ENCODE peak calls at places on chromosomes 4 and X, in seven cellular contexts. E is A549, G is uterus, H is upper lobe of left lung, F is IMR-90, A is tibial nerve, O is Peyer's patch. U is an unnamed sample.

GRCh38 chrX:100407147-100407783 is 2.8 kb downstream of the PCDH19 start:
- DNase-seq in E (no peak), G (no peak), H (no peak), F (no peak), A (no peak), O (no peak), U (no peak)

GRCh38 chr4:91914176-91914804 is 389.5 kb upstream of the GRID2 start:
- DNase-seq in E (no peak), G (no peak), H (no peak), F (no peak), A (no peak), O (no peak), U (no peak)

GRCh38 chr4:106095408-106095807 is 200.1 kb downstream of the NPNT start:
- DNase-seq in E (no peak), G (no peak), H (no peak), F (peak), A (no peak), O (no peak), U (no peak)

GRCh38 chrX:33339219-33339618 is 127.9 kb upstream of the DMD start:
- DNase-seq in E (no peak), G (no peak), H (no peak), F (peak), A (no peak), O (no peak), U (no peak)

GRCh38 chrX:17553451-17553850 is 178.5 kb downstream of the NHS start:
- DNase-seq in E (peak), G (no peak), H (no peak), F (peak), A (no peak), O (no peak), U (no peak)

GRCh38 chr4:41505161-41505653 is 32.8 kb upstream of the LIMCH1 start:
- DNase-seq in E (peak), G (no peak), H (no peak), F (no peak), A (no peak), O (no peak), U (no peak)

GRCh38 chr4:170109586-170110289 is 20.0 kb upstream of the AADAT start:
- DNase-seq in E (no peak), G (no peak), H (no peak), F (no peak), A (no peak), O (no peak), U (no peak)

GRCh38 chrX:150212672-150213480 is 150.2 kb upstream of the MAMLD1 start:
- DNase-seq in E (no peak), G (no peak), H (peak), F (peak), A (no peak), O (no peak), U (no peak)

GRCh38 chrX:119996600-119997524 is 53.3 kb upstream of the NKAP start:
- DNase-seq in E (no peak), G (no peak), H (no peak), F (no peak), A (no peak), O (no peak), U (no peak)

GRCh38 chrX:154727418-154728323 is 23.2 kb downstream of the GAB3 start:
- DNase-seq in E (no peak), G (peak), H (peak), F (peak), A (peak), O (no peak), U (no peak)

GRCh38 chr4:146261046-146261445 is 46.7 kb downstream of the REELD1 start:
- DNase-seq in E (no peak), G (no peak), H (no peak), F (no peak), A (no peak), O (no peak), U (no peak)

GRCh38 chrX:154655346-154655745 is 2.0 kb upstream of the CTAG2 start:
- DNase-seq in E (no peak), G (no peak), H (no peak), F (no peak), A (no peak), O (no peak), U (no peak)

GRCh38 chrX:121172703-121173102 is 125.3 kb downstream of the GLUD2 start:
- DNase-seq in E (no peak), G (no peak), H (no peak), F (no peak), A (no peak), O (no peak), U (no peak)

GRCh38 chrX:95383778-95384177 is 1300.9 kb upstream of the DIAPH2 start:
- DNase-seq in E (no peak), G (no peak), H (no peak), F (no peak), A (no peak), O (no peak), U (no peak)

GRCh38 chr4:146190393-146190910 is 14.9 kb downstream of the LSM6 start:
- DNase-seq in E (no peak), G (no peak), H (no peak), F (no peak), A (no peak), O (no peak), U (no peak)

GRCh38 chr4:16082424-16083216 is 1.2 kb downstream of the PROM1 start:
- DNase-seq in E (no peak), G (no peak), H (no peak), F (no peak), A (no peak), O (peak), U (no peak)

GRCh38 chrX:96721398-96721797 is 36.8 kb downstream of the DIAPH2 start:
- DNase-seq in E (no peak), G (no peak), H (no peak), F (peak), A (no peak), O (no peak), U (no peak)

GRCh38 chr4:7045961-7046921 is 3.1 kb downstream of the TADA2B start:
- DNase-seq in E (no peak), G (no peak), H (no peak), F (no peak), A (no peak), O (no peak), U (no peak)

GRCh38 chrX:130296743-130297142 is 28.0 kb upstream of the ZNF280C start:
- DNase-seq in E (no peak), G (no peak), H (no peak), F (peak), A (no peak), O (no peak), U (no peak)

GRCh38 chr4:186633844-186634243 is 78.5 kb upstream of the MTNR1A start:
- DNase-seq in E (no peak), G (no peak), H (no peak), F (no peak), A (no peak), O (no peak), U (no peak)

GRCh38 chrX:22325091-22325490 is 52.4 kb downstream of the CBLL2 start:
- DNase-seq in E (no peak), G (no peak), H (no peak), F (peak), A (no peak), O (no peak), U (no peak)

GRCh38 chrX:2446815-2447214 is 54.0 kb downstream of the DHRSX start:
- DNase-seq in E (no peak), G (no peak), H (no peak), F (no peak), A (no peak), O (no peak), U (no peak)

GRCh38 chrX:17547658-17548057 is 172.7 kb downstream of the NHS start:
- DNase-seq in E (peak), G (peak), H (peak), F (peak), A (no peak), O (peak), U (peak)

GRCh38 chrX:119605398-119605738 is 856 bp downstream of the NKRF start:
- DNase-seq in E (peak), G (peak), H (peak), F (no peak), A (peak), O (no peak), U (peak)

GRCh38 chr4:98284640-98285046 is 23.5 kb downstream of the RAP1GDS1 start:
- DNase-seq in E (peak), G (no peak), H (no peak), F (peak), A (no peak), O (no peak), U (no peak)

GRCh38 chr4:3786196-3786869 is 20.1 kb downstream of the ADRA2C start:
- DNase-seq in E (peak), G (no peak), H (no peak), F (no peak), A (no peak), O (peak), U (no peak)

GRCh38 chr4:55444822-55445221 is 49.1 kb downstream of the TMEM165 start:
- DNase-seq in E (peak), G (no peak), H (peak), F (peak), A (no peak), O (no peak), U (peak)

GRCh38 chr4:13783800-13784411 is 156.4 kb upstream of the BOD1L1 start:
- DNase-seq in E (no peak), G (no peak), H (no peak), F (no peak), A (no peak), O (no peak), U (no peak)

GRCh38 chr4:119646347-119647071 is 17.9 kb upstream of the PDE5A start:
- DNase-seq in E (no peak), G (no peak), H (no peak), F (peak), A (no peak), O (no peak), U (no peak)

GRCh38 chr4:71768123-71768522 is 15.8 kb downstream of the GC start:
- DNase-seq in E (no peak), G (no peak), H (no peak), F (no peak), A (no peak), O (no peak), U (no peak)

GRCh38 chrX:140701480-140701879 is 8.1 kb upstream of the LINC00632 start:
- DNase-seq in E (peak), G (no peak), H (no peak), F (peak), A (peak), O (no peak), U (no peak)

GRCh38 chrX:121122332-121122731 is 74.9 kb downstream of the GLUD2 start:
- DNase-seq in E (no peak), G (no peak), H (no peak), F (no peak), A (no peak), O (no peak), U (no peak)

GRCh38 chr4:24105183-24106039 is 215.6 kb upstream of the PPARGC1A start:
- DNase-seq in E (no peak), G (peak), H (no peak), F (peak), A (no peak), O (no peak), U (no peak)

GRCh38 chrX:103503163-103503852 is 16.0 kb downstream of the RAB40A start:
- DNase-seq in E (no peak), G (no peak), H (no peak), F (peak), A (no peak), O (no peak), U (no peak)

GRCh38 chr4:158446106-158446505 is 75.6 kb upstream of the RXFP1 start:
- DNase-seq in E (peak), G (no peak), H (no peak), F (peak), A (no peak), O (no peak), U (no peak)

GRCh38 chr4:74367656-74368055 is 2.7 kb downstream of the EREG start:
- DNase-seq in E (no peak), G (no peak), H (no peak), F (no peak), A (no peak), O (no peak), U (no peak)

GRCh38 chrX:132217203-132218073 is 1.8 kb downstream of the RAP2C start:
- DNase-seq in E (peak), G (peak), H (peak), F (peak), A (peak), O (peak), U (peak)
- TF ChIP-seq POLR2A in E (peak), G (no peak), H (peak), F (no peak), A (no peak), O (no peak), U (no peak)

DNA sequence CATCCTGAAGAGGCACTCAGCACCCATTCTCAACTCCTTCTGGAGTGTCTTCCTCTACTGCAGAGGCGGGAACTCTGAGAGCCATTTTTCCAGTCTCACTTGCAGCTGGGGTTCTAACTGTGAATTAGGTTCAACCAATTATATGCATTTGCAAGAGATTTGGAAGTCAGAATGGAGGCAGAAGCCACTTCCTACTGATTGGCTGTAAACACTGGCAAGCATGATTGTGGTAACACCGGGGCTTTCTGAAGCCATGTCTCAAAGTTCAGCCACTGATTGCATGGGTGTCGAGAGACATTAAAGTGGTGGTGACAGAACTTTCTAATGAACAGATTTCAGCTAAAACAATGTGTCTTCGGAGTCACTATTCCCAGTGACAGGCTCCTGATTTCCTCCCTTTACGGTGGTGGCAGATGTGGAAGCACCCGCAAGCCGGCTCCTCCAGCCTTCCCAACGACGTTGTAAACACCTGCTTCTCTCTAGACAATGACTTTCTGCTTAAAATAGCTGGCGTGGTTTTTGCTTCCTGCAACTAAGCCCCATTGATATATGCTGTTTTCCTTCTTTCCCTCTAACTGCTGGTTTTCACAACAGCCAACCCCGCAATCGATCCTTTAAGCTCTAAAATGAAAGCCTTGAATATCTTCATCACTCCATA is 92.0 kb downstream of the IRF2 start:
- DNase-seq in E (no peak), G (no peak), H (no peak), F (no peak), A (no peak), O (no peak), U (no peak)
- TF ChIP-seq POLR2A in E (no peak), G (no peak), H (no peak), F (no peak), A (no peak), O (no peak), U (no peak)

DNA sequence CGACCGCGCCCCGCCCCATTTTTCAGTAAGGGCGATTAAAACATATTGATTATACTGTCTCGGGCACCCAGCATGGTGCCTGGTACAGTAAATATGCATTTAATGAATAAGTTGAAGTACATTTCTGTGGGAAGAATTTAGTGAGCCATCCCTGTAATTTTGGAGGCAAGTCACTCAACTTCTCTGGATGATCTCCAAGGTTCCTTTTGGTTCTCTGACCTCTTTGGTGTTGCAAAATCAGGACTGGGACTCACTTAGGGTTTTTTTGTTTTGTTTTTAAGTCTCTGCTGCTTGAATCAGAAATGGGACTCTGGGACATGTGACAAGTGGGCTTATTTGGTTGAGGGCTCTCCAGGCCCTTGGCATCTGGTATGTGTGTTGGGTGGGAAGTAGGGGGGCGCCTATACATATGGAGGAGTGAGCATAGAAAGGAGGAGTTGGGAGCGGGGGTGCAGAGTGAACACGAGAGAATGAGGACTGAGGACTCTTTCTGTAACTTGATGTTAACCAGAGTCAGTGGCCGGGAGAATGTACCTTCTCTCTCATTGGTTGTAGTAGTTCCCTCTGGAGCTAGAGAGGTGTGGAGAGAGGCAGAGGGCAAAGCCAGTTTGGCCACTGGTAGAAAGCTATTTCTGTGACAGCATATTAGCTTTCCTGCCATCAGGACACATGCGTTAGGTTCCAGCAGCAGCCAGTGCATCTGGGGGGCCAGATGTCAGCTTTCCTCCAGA is 1.9 kb downstream of the ARHGAP10 start:
- DNase-seq in E (no peak), G (peak), H (peak), F (peak), A (peak), O (no peak), U (no peak)
- TF ChIP-seq POLR2A in E (no peak), G (no peak), H (no peak), F (no peak), A (no peak), O (no peak), U (no peak)

GRCh38 chr4:145180298-145181090 is at the start of gene OTUD4:
- DNase-seq in E (peak), G (peak), H (peak), F (peak), A (peak), O (peak), U (peak)

GRCh38 chr4:145178740-145179139 is 1.6 kb downstream of the OTUD4 start:
- DNase-seq in E (no peak), G (no peak), H (no peak), F (no peak), A (no peak), O (no peak), U (peak)

GRCh38 chr4:145177906-145178538 is 2.4 kb downstream of the OTUD4 start:
- DNase-seq in E (peak), G (no peak), H (no peak), F (peak), A (peak), O (no peak), U (peak)

GRCh38 chr4:145181091-145181501 is 707 bp upstream of the OTUD4 start:
- DNase-seq in E (no peak), G (no peak), H (no peak), F (no peak), A (no peak), O (no peak), U (no peak)

GRCh38 chr4:145179201-145179860 is 1.1 kb downstream of the OTUD4 start:
- DNase-seq in E (peak), G (peak), H (peak), F (peak), A (peak), O (peak), U (peak)
- TF ChIP-seq POLR2A in E (no peak), G (no peak), H (peak), F (peak), A (peak), O (no peak), U (peak)

GRCh38 chrX:49079489-49080428 is at the start of gene WDR45:
- DNase-seq in E (peak), G (peak), H (peak), F (peak), A (peak), O (peak), U (peak)
- TF ChIP-seq POLR2A in E (peak), G (peak), H (peak), F (peak), A (peak), O (peak), U (peak)